ENCODE peak calls at places on chromosomes 4 and X, in six cellular contexts. S is heart left ventricle, H is Peyer's patch, F is tibial nerve, Y is sigmoid colon, C is gastrocnemius medialis. Z is an unnamed sample. For H3K27me3, the result is how much of the 10 kb centered on the place peaks cover.

GRCh38 chrX:38811515-38812239 is 10.4 kb downstream of the MID1IP1 start:
- DNase-seq in F (no peak), S (no peak), Y (no peak), H (no peak), C (no peak), Z (no peak)

GRCh38 chr4:76687730-76688441 is 210.1 kb downstream of the SOWAHB start:
- DNase-seq in Y (no peak), S (no peak), H (no peak), F (no peak), C (no peak), Z (no peak)

GRCh38 chrX:155000841-155001240 is 21.7 kb downstream of the F8 start:
- DNase-seq in Y (no peak), F (no peak), S (no peak), C (no peak), H (no peak), Z (no peak)

GRCh38 chr4:22962186-22962786 is 269.5 kb downstream of the GBA3 start:
- DNase-seq in H (no peak), Y (no peak), F (no peak), C (no peak), S (no peak), Z (no peak)

GRCh38 chrX:84320606-84321005 is 132.6 kb upstream of the RPS6KA6 start:
- DNase-seq in C (no peak), F (no peak), S (no peak), Y (no peak), H (no peak), Z (no peak)

GRCh38 chr4:147879676-147880075 is 147.8 kb downstream of the ARHGAP10 start:
- DNase-seq in C (no peak), F (no peak), H (no peak), Y (no peak), S (no peak), Z (no peak)

GRCh38 chr4:76752911-76753494 is 144.9 kb downstream of the SOWAHB start:
- DNase-seq in Y (no peak), S (no peak), H (no peak), F (no peak), C (no peak), Z (no peak)

GRCh38 chrX:154738013-154738738 is 12.7 kb downstream of the GAB3 start:
- DNase-seq in Y (peak), F (no peak), S (peak), H (peak), C (peak), Z (peak)

GRCh38 chrX:150028692-150029091 is 90.4 kb upstream of the EOLA2 start:
- DNase-seq in S (no peak), Y (no peak), H (no peak), F (no peak), C (no peak), Z (no peak)

GRCh38 chrX:100410083-100410590 is at the start of gene PCDH19:
- DNase-seq in H (no peak), S (peak), F (peak), Y (peak), C (no peak), Z (peak)

GRCh38 chr4:8906991-8907595 is 35.5 kb upstream of the HMX1 start:
- DNase-seq in C (no peak), F (no peak), H (peak), Y (peak), S (peak), Z (peak)

GRCh38 chrX:71181558-71181909 is 36.9 kb downstream of the NLGN3 start:
- DNase-seq in F (peak), H (peak), Y (no peak), C (no peak), S (peak), Z (peak)

GRCh38 chr4:103002551-103002950 is 17.0 kb downstream of the SLC9B1 start:
- DNase-seq in H (no peak), C (no peak), S (no peak), F (no peak), Y (no peak), Z (no peak)

GRCh38 chr4:170589597-170590191 is 499.9 kb upstream of the AADAT start:
- DNase-seq in S (no peak), C (no peak), Y (no peak), H (no peak), F (no peak), Z (no peak)

GRCh38 chr4:3642056-3642630 is 109.9 kb upstream of the LRPAP1 start:
- DNase-seq in Y (no peak), F (no peak), H (no peak), S (no peak), C (no peak), Z (no peak)

GRCh38 chr4:120225527-120225926 is 158.9 kb upstream of the MAD2L1 start:
- DNase-seq in C (no peak), H (no peak), F (no peak), Y (no peak), S (no peak), Z (no peak)

GRCh38 chr4:168437192-168437938 is 42.9 kb downstream of the DDX60L start:
- DNase-seq in Y (no peak), C (no peak), H (no peak), S (no peak), F (no peak), Z (no peak)

GRCh38 chrX:53284684-53285447 is 3.5 kb upstream of the IQSEC2 start:
- DNase-seq in F (peak), H (peak), C (peak), Y (peak), S (peak), Z (peak)

GRCh38 chr4:3371038-3371437 is 70.7 kb upstream of the HGFAC start:
- DNase-seq in Y (peak), F (no peak), S (no peak), H (no peak), C (no peak), Z (no peak)

GRCh38 chrX:96685205-96686099 is 810 bp downstream of the DIAPH2 start:
- DNase-seq in S (peak), Y (peak), H (peak), F (peak), C (peak), Z (peak)

GRCh38 chr4:51895816-51896408 is 53.0 kb downstream of the DCUN1D4 start:
- DNase-seq in C (peak), H (peak), F (peak), Y (peak), S (peak), Z (peak)

GRCh38 chr4:168656055-168656660 is 159.3 kb downstream of the PALLD start:
- DNase-seq in Y (no peak), H (no peak), F (no peak), C (no peak), S (no peak), Z (no peak)

GRCh38 chr4:13266687-13267086 is 217.5 kb downstream of the RAB28 start:
- DNase-seq in Y (no peak), S (no peak), F (no peak), C (no peak), H (no peak), Z (no peak)

GRCh38 chr4:93776386-93777080 is 52.0 kb upstream of the ATOH1 start:
- DNase-seq in S (no peak), H (no peak), C (no peak), F (no peak), Y (no peak), Z (no peak)

GRCh38 chrX:10633722-10634121 is 13.3 kb upstream of the MID1 start:
- DNase-seq in F (peak), S (no peak), H (no peak), C (peak), Y (peak), Z (peak)

GRCh38 chr4:114734581-114734980 is 136.0 kb downstream of the UGT8 start:
- DNase-seq in S (no peak), Y (no peak), C (no peak), F (no peak), H (no peak), Z (no peak)

GRCh38 chrX:85851418-85851817 is 195.9 kb downstream of the CHM start:
- DNase-seq in S (no peak), Y (no peak), F (no peak), H (peak), C (no peak), Z (peak)

GRCh38 chr4:6307891-6308290 is 38.2 kb downstream of the WFS1 start:
- DNase-seq in F (no peak), C (no peak), S (no peak), Y (no peak), H (no peak), Z (no peak)

GRCh38 chrX:32744906-32745305 is 466.4 kb downstream of the DMD start:
- DNase-seq in C (no peak), Y (no peak), H (no peak), S (no peak), F (no peak), Z (no peak)

GRCh38 chrX:21150208-21150607 is 224.0 kb upstream of the CNKSR2 start:
- DNase-seq in F (no peak), S (no peak), C (no peak), H (no peak), Y (no peak), Z (no peak)

GRCh38 chrX:133042260-133042659 is 54.6 kb downstream of the USP26 start:
- DNase-seq in S (no peak), F (no peak), C (no peak), H (no peak), Y (no peak), Z (no peak)

GRCh38 chrX:31036895-31037294 is 34.9 kb downstream of the FTHL17 start:
- DNase-seq in C (peak), S (peak), F (peak), Y (no peak), H (peak), Z (peak)

GRCh38 chr4:24713604-24714003 is 81.8 kb upstream of the SOD3 start:
- DNase-seq in Y (no peak), H (no peak), C (no peak), F (no peak), S (no peak), Z (no peak)

GRCh38 chrX:141405878-141406492 is 163.7 kb upstream of the SPANXC start:
- DNase-seq in F (no peak), S (no peak), Y (no peak), C (no peak), H (no peak), Z (no peak)

GRCh38 chr4:114078636-114079035 is 99.2 kb upstream of the ARSJ start:
- DNase-seq in H (no peak), S (no peak), C (no peak), F (no peak), Y (no peak), Z (no peak)

GRCh38 chrX:49230500-49231232 is 2.5 kb downstream of the CACNA1F start:
- DNase-seq in Y (peak), H (peak), C (peak), F (peak), S (peak), Z (peak)

GRCh38 chrX:150258463-150259430 is 104.4 kb upstream of the MAMLD1 start:
- DNase-seq in S (no peak), C (no peak), H (no peak), F (no peak), Y (no peak), Z (no peak)

DNA sequence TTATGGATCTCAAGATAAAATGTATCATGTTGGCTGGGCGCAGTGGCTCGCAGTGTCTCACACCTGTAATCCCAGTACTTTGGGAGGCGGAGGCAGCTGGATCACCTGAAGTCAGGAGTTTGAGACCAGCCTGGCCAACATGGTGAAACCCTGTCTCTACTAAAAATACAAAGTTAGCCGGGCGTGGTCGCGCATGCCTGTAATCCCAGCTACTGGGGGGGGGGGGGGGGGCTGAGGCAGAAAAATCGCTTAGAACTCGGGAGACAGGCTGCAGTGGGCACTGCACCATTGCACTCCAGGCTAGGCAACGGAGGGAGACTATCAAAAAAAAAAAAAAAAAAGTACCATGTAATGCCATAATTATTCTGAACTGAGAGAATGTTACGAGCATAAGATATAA is 2.1 kb downstream of the RBMX start:
- DNase-seq in S (no peak), F (no peak), Y (no peak), H (no peak), C (no peak), Z (no peak)
- H3K4me3 ChIP-seq in S (peak), F (no peak), Y (no peak), H (no peak), C (peak), Z (no peak)

GRCh38 chrX:47840106-47840505 is 3.4 kb downstream of the ZNF81 start:
- DNase-seq in C (no peak), F (no peak), S (no peak), H (no peak), Y (no peak), Z (no peak)

GRCh38 chrX:47831788-47832187 is 4.9 kb upstream of the ZNF81 start:
- DNase-seq in H (peak), F (peak), C (peak), Y (no peak), S (peak), Z (peak)

GRCh38 chrX:47838361-47838760 is 1.7 kb downstream of the ZNF81 start:
- DNase-seq in C (no peak), Y (no peak), S (no peak), H (no peak), F (no peak), Z (no peak)

GRCh38 chrX:47836164-47837072 is at the start of gene ZNF81:
- DNase-seq in F (peak), H (peak), Y (peak), C (peak), S (peak), Z (peak)
- TF ChIP-seq POLR2A in F (peak), H (no peak), Y (peak), C (peak), S (no peak), Z (peak)

GRCh38 chrX:137032378-137032694 is 1.5 kb downstream of the GPR101 start:
- DNase-seq in H (no peak), C (no peak), Y (no peak), F (no peak), S (no peak), Z (no peak)

GRCh38 chrX:137032841-137033773 is 688 bp downstream of the GPR101 start:
- DNase-seq in S (no peak), Y (no peak), H (no peak), F (no peak), C (no peak), Z (no peak)

GRCh38 chrX:137034508-137034872 is 695 bp upstream of the GPR101 start:
- DNase-seq in S (no peak), H (no peak), Y (no peak), C (no peak), F (no peak), Z (no peak)

GRCh38 chrX:137031517-137032377 is 2.0 kb downstream of the GPR101 start:
- DNase-seq in F (no peak), H (no peak), S (no peak), Y (no peak), C (no peak), Z (no peak)

GRCh38 chrX:137033774-137034507 is at the start of gene GPR101:
- DNase-seq in S (no peak), F (no peak), Y (no peak), H (no peak), C (no peak), Z (no peak)
- H3K27me3 ChIP-seq in S (under half), F (under half), Y (under half), H (under half), C (under half), Z (under half)

DNA sequence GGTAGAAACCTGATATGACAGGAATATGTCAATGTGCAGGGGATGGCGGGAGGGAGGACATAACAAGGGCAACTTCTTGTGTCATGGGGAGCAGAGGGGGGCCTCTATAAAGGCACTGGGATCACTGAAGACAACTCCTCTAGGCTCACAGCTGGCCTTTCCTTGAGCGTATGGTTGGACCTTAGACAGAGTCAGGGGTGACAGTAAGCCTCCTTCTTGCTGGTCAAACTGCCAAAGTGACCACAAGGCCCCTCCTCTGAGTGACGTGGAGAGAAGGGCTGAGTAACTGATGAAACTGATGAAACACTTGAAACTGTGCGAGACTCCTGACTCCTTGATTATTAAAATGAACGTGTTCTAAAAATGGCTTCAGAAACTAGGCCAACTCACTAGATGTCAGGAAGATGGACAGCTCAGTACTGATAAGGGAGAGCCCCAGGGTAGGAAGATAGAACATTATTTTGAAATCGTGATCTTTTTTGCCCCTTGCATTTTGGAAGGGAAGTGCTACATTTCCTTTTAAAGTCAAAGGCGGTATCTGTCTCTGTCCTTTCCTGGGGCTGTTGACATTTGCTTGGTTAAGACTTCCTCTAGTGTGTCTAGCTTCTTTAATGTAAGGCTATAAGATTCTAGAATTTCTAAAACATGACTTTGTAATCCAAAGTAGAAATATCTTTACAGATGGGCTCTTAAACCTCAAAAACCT is 1.6 kb downstream of the RAB33A start:
- DNase-seq in F (peak), C (peak), Y (peak), H (peak), S (peak), Z (no peak)
- H3K4me3 ChIP-seq in F (no peak), C (no peak), Y (no peak), H (peak), S (no peak), Z (no peak)

DNA sequence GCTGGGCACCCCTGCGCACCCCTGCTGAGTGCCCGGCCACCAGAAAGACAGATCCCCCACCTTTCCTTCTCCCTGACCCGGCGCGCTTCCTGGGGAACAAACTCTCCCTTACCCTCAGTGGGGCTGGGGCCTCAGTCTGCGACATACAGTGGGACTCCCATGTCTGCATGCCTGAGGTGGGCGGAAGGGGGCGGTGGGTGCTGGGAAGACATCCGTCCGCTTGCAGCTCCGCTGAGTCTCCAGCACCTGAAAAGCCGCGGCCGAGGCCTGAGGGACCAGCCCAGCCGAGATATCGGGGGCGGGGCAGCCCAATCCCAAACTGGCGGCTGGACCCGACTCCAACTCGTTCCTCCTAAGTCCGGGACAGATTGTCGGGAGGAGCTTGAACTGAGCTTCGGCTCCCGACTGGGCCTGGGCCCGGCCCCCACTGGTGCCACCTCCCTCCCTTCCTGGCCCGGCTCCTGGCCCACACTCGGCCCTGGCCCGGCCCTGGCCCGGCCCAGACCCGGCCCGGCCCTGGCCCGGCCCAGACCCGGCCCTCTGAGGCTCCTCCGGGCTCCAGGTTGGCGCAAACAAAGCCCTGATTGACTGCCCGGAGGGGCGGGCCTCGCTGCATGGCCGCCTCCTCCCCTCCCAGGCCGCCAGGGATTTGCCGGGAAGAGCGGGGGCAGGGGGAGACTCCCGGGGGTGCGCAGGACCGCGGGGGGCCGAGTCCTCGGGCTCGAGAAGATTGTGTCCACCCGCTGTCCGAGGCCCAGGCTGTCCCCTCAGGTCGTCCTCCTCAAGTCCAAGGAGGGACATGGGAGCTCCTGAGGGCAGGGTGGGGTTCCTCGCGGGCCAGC is 878 bp upstream of the SLC16A2 start:
- DNase-seq in S (peak), F (peak), Y (peak), H (peak), C (peak), Z (peak)
- TF ChIP-seq POLR2A in S (no peak), F (no peak), Y (no peak), H (no peak), C (no peak), Z (peak)

GRCh38 chr4:111961806-111962205 is 183.4 kb upstream of the FAM241A start:
- DNase-seq in C (no peak), Y (no peak), F (no peak), H (no peak), S (no peak), Z (no peak)
- H3K27me3 ChIP-seq in C (under half), Y (under half), F (under half), H (under half), S (under half), Z (under half)

GRCh38 chr4:153426207-153426886 is 39.8 kb upstream of the TMEM131L start:
- DNase-seq in H (no peak), Y (no peak), S (no peak), F (no peak), C (no peak), Z (no peak)
- H3K4me3 ChIP-seq in H (no peak), Y (no peak), S (no peak), F (no peak), C (no peak), Z (no peak)

GRCh38 chr4:128288689-128289106 is 1.1 kb upstream of the PGRMC2 start:
- DNase-seq in F (no peak), C (no peak), S (no peak), Y (no peak), H (peak), Z (peak)

GRCh38 chr4:128287871-128288688 is 467 bp upstream of the PGRMC2 start:
- DNase-seq in H (peak), C (peak), S (peak), F (peak), Y (peak), Z (peak)

GRCh38 chr4:128285085-128286023 is 2.3 kb downstream of the PGRMC2 start:
- DNase-seq in Y (no peak), F (no peak), S (no peak), C (no peak), H (no peak), Z (peak)

GRCh38 chr4:128286474-128287158 is 997 bp downstream of the PGRMC2 start:
- DNase-seq in S (no peak), H (no peak), Y (no peak), C (no peak), F (no peak), Z (no peak)

GRCh38 chr4:128287159-128287870 is at the start of gene PGRMC2:
- DNase-seq in C (peak), H (peak), Y (peak), S (peak), F (no peak), Z (no peak)
- TF ChIP-seq POLR2A in C (peak), H (peak), Y (peak), S (no peak), F (peak), Z (peak)